ENCODE peak calls at places on chromosomes 1 and 21, in six cellular contexts. L is GM12878, A is K562, U is HCT116, I is H1, E is HepG2. F is an unnamed sample.

GRCh38 chr1:13825033-13825432 is 125.0 kb downstream of the PRDM2 start:
- DNase-seq in L (no peak), A (no peak), U (no peak), I (no peak), E (no peak), F (no peak)

GRCh38 chr1:94528271-94528670 is 13.3 kb downstream of the F3 start:
- DNase-seq in L (no peak), A (no peak), U (no peak), I (no peak), E (no peak), F (no peak)

GRCh38 chr1:244862354-244862698 is 2.0 kb downstream of the HNRNPU start:
- DNase-seq in L (no peak), A (no peak), U (no peak), I (no peak), E (no peak), F (no peak)

GRCh38 chr21:37220433-37220980 is 46.6 kb downstream of the VPS26C start:
- DNase-seq in L (no peak), A (no peak), U (no peak), I (no peak), E (peak; percentile 48), F (peak; percentile 70)

GRCh38 chr1:3495776-3496745 is 41.6 kb downstream of the ARHGEF16 start:
- DNase-seq in L (no peak), A (no peak), U (no peak), I (no peak), E (no peak), F (peak; percentile 25)

GRCh38 chr1:194176212-194176611 is 989.8 kb upstream of the B3GALT2 start:
- DNase-seq in L (no peak), A (no peak), U (no peak), I (peak; percentile 2), E (no peak), F (no peak)

GRCh38 chr1:199742547-199742946 is 285.0 kb upstream of the NR5A2 start:
- DNase-seq in L (no peak), A (no peak), U (peak; percentile 36), I (no peak), E (no peak), F (peak; percentile 86)

GRCh38 chr1:221327954-221328353 is 413.9 kb downstream of the DUSP10 start:
- DNase-seq in L (no peak), A (no peak), U (no peak), I (no peak), E (no peak), F (no peak)

GRCh38 chr1:176954242-176954641 is 210.3 kb downstream of the ASTN1 start:
- DNase-seq in L (no peak), A (peak; percentile 20), U (peak; percentile 6), I (no peak), E (no peak), F (no peak)

GRCh38 chr1:174797398-174797797 is 202.3 kb upstream of the CACYBP start:
- DNase-seq in L (no peak), A (no peak), U (no peak), I (no peak), E (no peak), F (no peak)

GRCh38 chr1:19222979-19223824 is 13.1 kb upstream of the UBR4 start:
- DNase-seq in L (no peak), A (no peak), U (no peak), I (no peak), E (peak; percentile 70), F (no peak)

GRCh38 chr1:151326619-151327222 is 495 bp downstream of the PI4KB start:
- DNase-seq in L (no peak), A (no peak), U (no peak), I (no peak), E (no peak), F (peak; percentile 51)

GRCh38 chr1:14876747-14877146 is 276.8 kb upstream of the TMEM51 start:
- DNase-seq in L (no peak), A (no peak), U (no peak), I (no peak), E (no peak), F (no peak)

GRCh38 chr1:111517464-111518225 is 14.2 kb upstream of the ADORA3 start:
- DNase-seq in L (no peak), A (no peak), U (no peak), I (no peak), E (no peak), F (no peak)

GRCh38 chr1:232388363-232388762 is 241.6 kb downstream of the SIPA1L2 start:
- DNase-seq in L (no peak), A (no peak), U (no peak), I (no peak), E (no peak), F (no peak)

GRCh38 chr1:197774691-197775281 is 494 bp downstream of the DENND1B start:
- DNase-seq in L (no peak), A (peak; percentile 72), U (no peak), I (no peak), E (peak; percentile 3), F (peak; percentile 57)

GRCh38 chr1:183215076-183215720 is 29.1 kb downstream of the LAMC2 start:
- DNase-seq in L (no peak), A (no peak), U (no peak), I (no peak), E (no peak), F (no peak)

GRCh38 chr1:208654241-208654640 is 410.1 kb upstream of the PLXNA2 start:
- DNase-seq in L (no peak), A (peak; percentile 44), U (peak; percentile 22), I (no peak), E (peak; percentile 12), F (peak; percentile 23)

GRCh38 chr1:13774121-13774520 is 74.1 kb downstream of the PRDM2 start:
- DNase-seq in L (no peak), A (no peak), U (no peak), I (no peak), E (no peak), F (no peak)

GRCh38 chr1:56073614-56074356 is 505.6 kb downstream of the PLPP3 start:
- DNase-seq in L (no peak), A (no peak), U (no peak), I (no peak), E (no peak), F (peak; percentile 99)

GRCh38 chr1:59133997-59134396 is 162.9 kb upstream of the FGGY start:
- DNase-seq in L (no peak), A (no peak), U (no peak), I (no peak), E (no peak), F (no peak)

GRCh38 chr1:225921734-225922709 is 2.0 kb downstream of the PYCR2 start:
- DNase-seq in L (no peak), A (no peak), U (no peak), I (no peak), E (no peak), F (no peak)

GRCh38 chr1:21607549-21608529 is 61.3 kb downstream of the RAP1GAP start:
- DNase-seq in L (peak; percentile 56), A (peak; percentile 100), U (peak; percentile 97), I (peak; percentile 100), E (peak; percentile 50), F (peak; percentile 75)

GRCh38 chr1:15756143-15757015 is 2.2 kb upstream of the FBLIM1 start:
- DNase-seq in L (no peak), A (no peak), U (no peak), I (no peak), E (peak; percentile 52), F (peak; percentile 47)

GRCh38 chr1:147168626-147169058 is 3.6 kb downstream of the PRKAB2 start:
- DNase-seq in L (no peak), A (no peak), U (no peak), I (no peak), E (peak; percentile 87), F (peak; percentile 26)

GRCh38 chr1:10509823-10510509 is 35.2 kb downstream of the PEX14 start:
- DNase-seq in L (no peak), A (no peak), U (no peak), I (no peak), E (no peak), F (no peak)

GRCh38 chr1:231028676-231029075 is 11.4 kb downstream of the FAM89A start:
- DNase-seq in L (no peak), A (no peak), U (no peak), I (no peak), E (no peak), F (peak; percentile 89)

GRCh38 chr1:9198538-9199361 is 35.8 kb upstream of the H6PD start:
- DNase-seq in L (no peak), A (no peak), U (no peak), I (no peak), E (no peak), F (peak; percentile 43)

GRCh38 chr21:33198346-33199135 is 31.2 kb upstream of the IFNAR2 start:
- DNase-seq in L (no peak), A (no peak), U (no peak), I (no peak), E (no peak), F (no peak)

GRCh38 chr1:178323067-178323466 is 173.7 kb downstream of the CLEC20A start:
- DNase-seq in L (no peak), A (no peak), U (no peak), I (no peak), E (no peak), F (no peak)

GRCh38 chr1:41314781-41315481 is 46.3 kb upstream of the FOXO6 start:
- DNase-seq in L (no peak), A (no peak), U (no peak), I (no peak), E (no peak), F (no peak)

GRCh38 chr1:210332719-210333398 is 4.2 kb downstream of the HHAT start:
- DNase-seq in L (peak; percentile 90), A (no peak), U (no peak), I (no peak), E (no peak), F (no peak)

GRCh38 chr1:116570358-116571214 is at the start of gene CD58:
- DNase-seq in L (no peak), A (peak; percentile 95), U (peak; percentile 57), I (peak; percentile 65), E (peak; percentile 65), F (peak; percentile 83)
- TF ChIP-seq POLR2A in L (peak; percentile 93), A (peak; percentile 89), U (peak; percentile 24), I (peak; percentile 54), E (peak; percentile 53), F (peak; percentile 81)

GRCh38 chr1:17167783-17168479 is 37.0 kb upstream of the PADI1 start:
- DNase-seq in L (no peak), A (peak; percentile 6), U (no peak), I (no peak), E (no peak), F (no peak)
- TF ChIP-seq MAX in L (no peak), A (no peak), U (no peak), I (no peak), E (no peak), F (no peak)

DNA sequence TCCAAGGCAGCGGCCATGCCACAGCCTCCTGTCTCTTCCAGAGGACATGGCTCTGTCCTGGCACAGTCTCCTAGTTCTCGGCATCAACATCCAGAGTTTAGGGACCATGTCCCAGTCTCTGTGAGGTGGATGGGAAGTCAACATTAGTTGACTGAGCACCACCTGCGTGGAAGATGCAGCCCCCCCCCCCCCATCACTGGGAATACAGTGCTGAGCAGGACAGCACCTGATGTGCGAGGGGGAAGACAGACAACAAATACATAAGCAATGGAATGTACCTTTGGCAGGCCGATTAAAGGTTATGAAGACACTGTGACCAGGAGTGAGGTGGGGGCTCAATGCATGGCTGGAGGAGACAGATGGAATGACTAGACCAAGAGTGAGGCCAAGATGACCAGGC is 26.6 kb downstream of the KNCN start:
- DNase-seq in L (no peak), A (no peak), U (no peak), I (no peak), E (no peak), F (no peak)
- H3K9ac ChIP-seq in L (no peak overlapping the region), A (no peak overlapping the region), U (no peak overlapping the region), I (no peak overlapping the region), E (no peak overlapping the region), F (no peak overlapping the region)

GRCh38 chr1:37474051-37474696 is at the start of gene ZC3H12A:
- DNase-seq in L (peak; percentile 57), A (peak; percentile 99), U (peak; percentile 75), I (peak; percentile 70), E (peak; percentile 78), F (peak; percentile 84)
- TF ChIP-seq POLR2A in L (peak; percentile 99), A (peak; percentile 83), U (peak; percentile 64), I (peak; percentile 86), E (peak; percentile 82), F (peak; percentile 97)

GRCh38 chr21:29431680-29432079 is 133.0 kb downstream of the BACH1 start:
- DNase-seq in L (no peak), A (no peak), U (no peak), I (no peak), E (no peak), F (no peak)
- TF ChIP-seq MAX in L (no peak), A (no peak), U (no peak), I (no peak), E (no peak), F (no peak)

F was measured in endothelial cell of umbilical vein.